ENCODE peak calls at places on chromosome 4, in eight cellular contexts. One of them, this sample, is unnamed.

GRCh38 chr4:54173281-54173912 is 55.7 kb upstream of the PDGFRA start:
- DNase-seq in heart left ventricle: no peak
- DNase-seq in cardiac muscle cell: no peak
- DNase-seq in tibial artery: no peak
- DNase-seq in left lung: no peak
- DNase-seq in suprapubic skin: no peak
- DNase-seq in K562: no peak
- DNase-seq in HCT116: no peak
- DNase-seq in this sample: no peak

GRCh38 chr4:71290074-71290473 is 48.7 kb upstream of the SLC4A4 start:
- DNase-seq in heart left ventricle: no peak
- DNase-seq in cardiac muscle cell: no peak
- DNase-seq in tibial artery: no peak
- DNase-seq in left lung: no peak
- DNase-seq in suprapubic skin: no peak
- DNase-seq in K562: no peak
- DNase-seq in HCT116: no peak
- DNase-seq in this sample: no peak

GRCh38 chr4:102783006-102783405 is 22.2 kb upstream of the MANBA start:
- DNase-seq in heart left ventricle: no peak
- DNase-seq in cardiac muscle cell: no peak
- DNase-seq in tibial artery: no peak
- DNase-seq in left lung: no peak
- DNase-seq in suprapubic skin: no peak
- DNase-seq in K562: no peak
- DNase-seq in HCT116: no peak
- DNase-seq in this sample: no peak

GRCh38 chr4:54318904-54319303 is 89.8 kb downstream of the PDGFRA start:
- DNase-seq in heart left ventricle: no peak
- DNase-seq in cardiac muscle cell: peak; percentile 61
- DNase-seq in tibial artery: no peak
- DNase-seq in left lung: no peak
- DNase-seq in suprapubic skin: no peak
- DNase-seq in K562: peak; percentile 53
- DNase-seq in HCT116: peak; percentile 21
- DNase-seq in this sample: no peak

GRCh38 chr4:89245459-89245858 is 62.1 kb downstream of the GPRIN3 start:
- DNase-seq in heart left ventricle: no peak
- DNase-seq in cardiac muscle cell: no peak
- DNase-seq in tibial artery: no peak
- DNase-seq in left lung: no peak
- DNase-seq in suprapubic skin: no peak
- DNase-seq in K562: no peak
- DNase-seq in HCT116: no peak
- DNase-seq in this sample: no peak

GRCh38 chr4:185424905-185425599 is 712 bp downstream of the UFSP2 start:
- DNase-seq in heart left ventricle: no peak
- DNase-seq in cardiac muscle cell: no peak
- DNase-seq in tibial artery: no peak
- DNase-seq in left lung: no peak
- DNase-seq in suprapubic skin: no peak
- DNase-seq in K562: peak; percentile 30
- DNase-seq in HCT116: no peak
- DNase-seq in this sample: no peak

GRCh38 chr4:165612936-165613335 is 234.1 kb downstream of the CPE start:
- DNase-seq in heart left ventricle: no peak
- DNase-seq in cardiac muscle cell: no peak
- DNase-seq in tibial artery: no peak
- DNase-seq in left lung: no peak
- DNase-seq in suprapubic skin: no peak
- DNase-seq in K562: no peak
- DNase-seq in HCT116: no peak
- DNase-seq in this sample: no peak

GRCh38 chr4:93827272-93827947 is 1.1 kb upstream of the ATOH1 start:
- DNase-seq in heart left ventricle: peak; percentile 46
- DNase-seq in cardiac muscle cell: peak; percentile 60
- DNase-seq in tibial artery: no peak
- DNase-seq in left lung: no peak
- DNase-seq in suprapubic skin: no peak
- DNase-seq in K562: no peak
- DNase-seq in HCT116: no peak
- DNase-seq in this sample: no peak

GRCh38 chr4:185296665-185297460 is 87.5 kb downstream of the SNX25 start:
- DNase-seq in heart left ventricle: no peak
- DNase-seq in cardiac muscle cell: no peak
- DNase-seq in tibial artery: no peak
- DNase-seq in left lung: no peak
- DNase-seq in suprapubic skin: no peak
- DNase-seq in K562: peak; percentile 39
- DNase-seq in HCT116: no peak
- DNase-seq in this sample: no peak

GRCh38 chr4:30380404-30380998 is 339.7 kb upstream of the PCDH7 start:
- DNase-seq in heart left ventricle: no peak
- DNase-seq in cardiac muscle cell: peak; percentile 62
- DNase-seq in tibial artery: no peak
- DNase-seq in left lung: no peak
- DNase-seq in suprapubic skin: no peak
- DNase-seq in K562: peak; percentile 25
- DNase-seq in HCT116: peak; percentile 65
- DNase-seq in this sample: no peak

GRCh38 chr4:5186584-5187170 is 135.4 kb downstream of the STK32B start:
- DNase-seq in heart left ventricle: no peak
- DNase-seq in cardiac muscle cell: no peak
- DNase-seq in tibial artery: no peak
- DNase-seq in left lung: no peak
- DNase-seq in suprapubic skin: no peak
- DNase-seq in K562: no peak
- DNase-seq in HCT116: no peak
- DNase-seq in this sample: no peak

GRCh38 chr4:78100060-78100459 is 42.9 kb downstream of the FRAS1 start:
- DNase-seq in heart left ventricle: no peak
- DNase-seq in cardiac muscle cell: no peak
- DNase-seq in tibial artery: no peak
- DNase-seq in left lung: no peak
- DNase-seq in suprapubic skin: no peak
- DNase-seq in K562: no peak
- DNase-seq in HCT116: no peak
- DNase-seq in this sample: no peak

GRCh38 chr4:14084598-14084997 is 457.1 kb upstream of the BOD1L1 start:
- DNase-seq in heart left ventricle: no peak
- DNase-seq in cardiac muscle cell: no peak
- DNase-seq in tibial artery: no peak
- DNase-seq in left lung: no peak
- DNase-seq in suprapubic skin: no peak
- DNase-seq in K562: no peak
- DNase-seq in HCT116: no peak
- DNase-seq in this sample: no peak

GRCh38 chr4:129008096-129008495 is 85.2 kb downstream of the SCLT1 start:
- DNase-seq in heart left ventricle: no peak
- DNase-seq in cardiac muscle cell: no peak
- DNase-seq in tibial artery: no peak
- DNase-seq in left lung: no peak
- DNase-seq in suprapubic skin: no peak
- DNase-seq in K562: no peak
- DNase-seq in HCT116: no peak
- DNase-seq in this sample: no peak

GRCh38 chr4:16227462-16227868 is 1.2 kb upstream of the TAPT1 start:
- DNase-seq in heart left ventricle: peak; percentile 70
- DNase-seq in cardiac muscle cell: peak; percentile 59
- DNase-seq in tibial artery: peak; percentile 34
- DNase-seq in left lung: peak; percentile 46
- DNase-seq in suprapubic skin: peak; percentile 81
- DNase-seq in K562: peak; percentile 44
- DNase-seq in HCT116: no peak
- DNase-seq in this sample: no peak

GRCh38 chr4:97412331-97412730 is 730.9 kb downstream of the STPG2 start:
- DNase-seq in heart left ventricle: no peak
- DNase-seq in cardiac muscle cell: no peak
- DNase-seq in tibial artery: no peak
- DNase-seq in left lung: no peak
- DNase-seq in suprapubic skin: no peak
- DNase-seq in K562: no peak
- DNase-seq in HCT116: no peak
- DNase-seq in this sample: no peak

GRCh38 chr4:35459045-35459444 is 785.3 kb downstream of the ARAP2 start:
- DNase-seq in heart left ventricle: no peak
- DNase-seq in cardiac muscle cell: no peak
- DNase-seq in tibial artery: no peak
- DNase-seq in left lung: no peak
- DNase-seq in suprapubic skin: no peak
- DNase-seq in K562: no peak
- DNase-seq in HCT116: no peak
- DNase-seq in this sample: no peak

GRCh38 chr4:105988671-105989070 is 93.4 kb downstream of the NPNT start:
- DNase-seq in heart left ventricle: no peak
- DNase-seq in cardiac muscle cell: no peak
- DNase-seq in tibial artery: no peak
- DNase-seq in left lung: no peak
- DNase-seq in suprapubic skin: no peak
- DNase-seq in K562: no peak
- DNase-seq in HCT116: no peak
- DNase-seq in this sample: no peak

GRCh38 chr4:105989411-105990242 is 94.4 kb downstream of the NPNT start:
- DNase-seq in heart left ventricle: no peak
- DNase-seq in cardiac muscle cell: no peak
- DNase-seq in tibial artery: no peak
- DNase-seq in left lung: no peak
- DNase-seq in suprapubic skin: no peak
- DNase-seq in K562: no peak
- DNase-seq in HCT116: no peak
- DNase-seq in this sample: no peak

GRCh38 chr4:105991726-105992125 is 96.5 kb downstream of the NPNT start:
- DNase-seq in heart left ventricle: no peak
- DNase-seq in cardiac muscle cell: no peak
- DNase-seq in tibial artery: no peak
- DNase-seq in left lung: no peak
- DNase-seq in suprapubic skin: no peak
- DNase-seq in K562: no peak
- DNase-seq in HCT116: no peak
- DNase-seq in this sample: no peak

GRCh38 chr4:105992641-105993305 is 97.5 kb downstream of the NPNT start:
- DNase-seq in heart left ventricle: no peak
- DNase-seq in cardiac muscle cell: no peak
- DNase-seq in tibial artery: no peak
- DNase-seq in left lung: no peak
- DNase-seq in suprapubic skin: no peak
- DNase-seq in K562: no peak
- DNase-seq in HCT116: no peak
- DNase-seq in this sample: no peak

DNA sequence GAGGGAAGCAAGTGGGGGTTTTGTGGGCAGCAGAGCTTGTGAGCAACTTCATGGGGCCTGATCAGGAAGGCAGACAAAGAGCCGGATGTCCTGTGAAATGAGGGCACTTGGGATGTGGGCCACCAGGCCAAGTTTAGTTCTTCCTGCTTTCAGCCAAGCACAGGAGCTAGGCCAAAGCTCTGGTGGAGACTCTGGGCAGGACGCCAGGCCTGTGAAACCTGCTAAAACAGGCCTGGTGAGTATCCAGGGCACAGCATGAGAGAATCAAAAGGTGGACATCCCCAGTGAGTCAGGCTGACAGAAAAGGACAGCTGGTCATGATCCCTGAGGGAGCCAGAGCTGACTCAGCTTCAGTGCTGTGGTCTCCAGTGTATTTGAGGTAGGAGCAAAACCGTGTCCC is 95.7 kb downstream of the NPNT start:
- DNase-seq in heart left ventricle: peak; percentile 91
- DNase-seq in cardiac muscle cell: no peak
- DNase-seq in tibial artery: peak; percentile 62
- DNase-seq in left lung: peak; percentile 70
- DNase-seq in suprapubic skin: no peak
- DNase-seq in K562: no peak
- DNase-seq in HCT116: peak; percentile 54
- DNase-seq in this sample: peak; percentile 80
- H3K27ac ChIP-seq in heart left ventricle: peak overlapping the region; percentile 60
- H3K27ac ChIP-seq in cardiac muscle cell: no peak overlapping the region
- H3K27ac ChIP-seq in tibial artery: peak overlapping the region; percentile 44
- H3K27ac ChIP-seq in left lung: peak overlapping the region; percentile 58
- H3K27ac ChIP-seq in suprapubic skin: peak overlapping the region; percentile 41
- H3K27ac ChIP-seq in K562: no peak overlapping the region
- H3K27ac ChIP-seq in HCT116: no peak overlapping the region
- H3K27ac ChIP-seq in this sample: peak overlapping the region; percentile 52

GRCh38 chr4:159103406-159104131 is 690 bp downstream of the RAPGEF2 start:
- DNase-seq in heart left ventricle: peak; percentile 85
- DNase-seq in cardiac muscle cell: peak; percentile 78
- DNase-seq in tibial artery: peak; percentile 33
- DNase-seq in left lung: peak; percentile 60
- DNase-seq in suprapubic skin: peak; percentile 82
- DNase-seq in K562: peak; percentile 65
- DNase-seq in HCT116: no peak
- DNase-seq in this sample: peak; percentile 68
- TF ChIP-seq CTCF in heart left ventricle: no peak
- TF ChIP-seq CTCF in cardiac muscle cell: no peak
- TF ChIP-seq CTCF in tibial artery: no peak
- TF ChIP-seq CTCF in left lung: no peak
- TF ChIP-seq CTCF in suprapubic skin: no peak
- TF ChIP-seq CTCF in K562: peak; percentile 17
- TF ChIP-seq CTCF in HCT116: no peak
- TF ChIP-seq CTCF in this sample: no peak

DNA sequence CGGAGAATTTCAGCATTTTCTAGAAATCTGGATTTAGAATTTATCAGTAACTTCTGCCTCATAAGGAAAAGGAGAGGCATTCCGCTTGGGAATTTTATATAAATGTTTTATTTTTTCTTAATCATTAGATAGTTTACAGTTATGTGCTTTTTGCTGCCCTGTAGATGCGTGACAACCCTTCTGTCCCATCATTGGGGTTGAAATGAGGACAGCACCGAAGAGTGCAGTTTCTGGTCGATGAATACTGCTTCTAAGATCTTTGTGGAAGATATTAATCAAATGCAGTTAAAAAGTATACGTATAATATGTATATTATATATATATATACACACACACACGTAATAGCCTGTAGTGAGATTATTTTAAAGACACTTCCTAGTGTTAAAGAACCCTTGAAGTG is 1.5 kb downstream of the RBPJ start:
- DNase-seq in heart left ventricle: no peak
- DNase-seq in cardiac muscle cell: no peak
- DNase-seq in tibial artery: no peak
- DNase-seq in left lung: no peak
- DNase-seq in suprapubic skin: no peak
- DNase-seq in K562: no peak
- DNase-seq in HCT116: no peak
- DNase-seq in this sample: no peak
- H3K4me3 ChIP-seq in heart left ventricle: peak overlapping the region; percentile 92
- H3K4me3 ChIP-seq in cardiac muscle cell: peak overlapping the region; percentile 98
- H3K4me3 ChIP-seq in tibial artery: peak overlapping the region; percentile 73
- H3K4me3 ChIP-seq in left lung: peak overlapping the region; percentile 82
- H3K4me3 ChIP-seq in suprapubic skin: peak overlapping the region; percentile 60
- H3K4me3 ChIP-seq in K562: peak overlapping the region; percentile 82
- H3K4me3 ChIP-seq in HCT116: peak overlapping the region; percentile 79
- H3K4me3 ChIP-seq in this sample: peak overlapping the region; percentile 95

DNA sequence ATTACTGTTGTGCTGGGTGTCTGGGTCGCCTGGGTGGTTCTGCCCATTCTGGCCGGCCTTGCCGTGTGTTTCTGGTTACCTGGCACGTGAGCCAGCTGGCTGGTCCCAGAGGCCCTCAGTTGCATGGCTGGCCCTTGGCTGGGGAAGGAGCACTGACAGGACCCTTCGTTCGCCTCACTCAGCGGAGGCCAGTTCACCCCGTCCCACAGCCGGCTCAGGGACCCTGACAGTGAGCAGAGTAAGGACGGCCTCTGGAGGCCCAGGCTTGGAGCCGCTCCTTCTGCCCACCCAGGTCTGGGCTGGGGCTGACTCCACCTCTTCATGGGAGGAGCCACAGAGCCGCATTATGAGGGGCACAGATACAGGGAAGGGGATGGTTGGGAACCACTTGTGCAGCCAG is 20.3 kb upstream of the HGFAC start:
- DNase-seq in heart left ventricle: peak; percentile 44
- DNase-seq in cardiac muscle cell: peak; percentile 55
- DNase-seq in tibial artery: no peak
- DNase-seq in left lung: no peak
- DNase-seq in suprapubic skin: no peak
- DNase-seq in K562: no peak
- DNase-seq in HCT116: no peak
- DNase-seq in this sample: peak; percentile 52
- H3K27ac ChIP-seq in heart left ventricle: no peak overlapping the region
- H3K27ac ChIP-seq in cardiac muscle cell: no peak overlapping the region
- H3K27ac ChIP-seq in tibial artery: no peak overlapping the region
- H3K27ac ChIP-seq in left lung: no peak overlapping the region
- H3K27ac ChIP-seq in suprapubic skin: no peak overlapping the region
- H3K27ac ChIP-seq in K562: no peak overlapping the region
- H3K27ac ChIP-seq in HCT116: no peak overlapping the region
- H3K27ac ChIP-seq in this sample: no peak overlapping the region